ENCODE peak calls at places on chromosomes 12 and 14, in four cellular contexts. One of them, this sample, is unnamed.

GRCh38 chr14:22973217-22974032 is 8.9 kb downstream of the AJUBA start:
- DNase-seq in uterus: no peak
- DNase-seq in adrenal gland: no peak
- DNase-seq in transverse colon: peak; percentile 55
- DNase-seq in this sample: peak; percentile 45

GRCh38 chr14:26839481-26839880 is 241.6 kb upstream of the NOVA1 start:
- DNase-seq in transverse colon: no peak
- DNase-seq in uterus: no peak
- DNase-seq in adrenal gland: no peak
- DNase-seq in this sample: no peak

GRCh38 chr12:49750027-49750977 is 8.9 kb downstream of the TMBIM6 start:
- DNase-seq in uterus: no peak
- DNase-seq in adrenal gland: peak; percentile 58
- DNase-seq in transverse colon: no peak
- DNase-seq in this sample: peak; percentile 4

GRCh38 chr14:55122441-55122986 is 6.5 kb upstream of the LGALS3 start:
- DNase-seq in uterus: peak; percentile 51
- DNase-seq in transverse colon: peak; percentile 91
- DNase-seq in adrenal gland: peak; percentile 71
- DNase-seq in this sample: no peak

GRCh38 chr12:121718653-121719239 is 6.2 kb downstream of the TMEM120B start:
- DNase-seq in transverse colon: no peak
- DNase-seq in adrenal gland: no peak
- DNase-seq in uterus: no peak
- DNase-seq in this sample: no peak

GRCh38 chr14:43313719-43314118 is 1193.4 kb downstream of the FSCB start:
- DNase-seq in uterus: no peak
- DNase-seq in transverse colon: no peak
- DNase-seq in adrenal gland: no peak
- DNase-seq in this sample: no peak

GRCh38 chr12:57896437-57897201 is 44.7 kb upstream of the ATP23 start:
- DNase-seq in uterus: peak; percentile 84
- DNase-seq in adrenal gland: peak; percentile 70
- DNase-seq in transverse colon: peak; percentile 79
- DNase-seq in this sample: peak; percentile 80

GRCh38 chr12:114447274-114447716 is 41.4 kb upstream of the TBX5 start:
- DNase-seq in transverse colon: no peak
- DNase-seq in uterus: no peak
- DNase-seq in adrenal gland: no peak
- DNase-seq in this sample: no peak

GRCh38 chr12:15526033-15526432 is 203.7 kb downstream of the PTPRO start:
- DNase-seq in uterus: no peak
- DNase-seq in adrenal gland: no peak
- DNase-seq in transverse colon: no peak
- DNase-seq in this sample: no peak

GRCh38 chr12:83823386-83824045 is 1089.1 kb downstream of the SLC6A15 start:
- DNase-seq in transverse colon: peak; percentile 21
- DNase-seq in adrenal gland: no peak
- DNase-seq in uterus: no peak
- DNase-seq in this sample: no peak

GRCh38 chr14:60721331-60722162 is 2.6 kb downstream of the SIX4 start:
- DNase-seq in adrenal gland: peak; percentile 55
- DNase-seq in transverse colon: peak; percentile 18
- DNase-seq in uterus: peak; percentile 42
- DNase-seq in this sample: no peak

GRCh38 chr12:46439793-46440511 is 67.4 kb upstream of the SLC38A2 start:
- DNase-seq in transverse colon: no peak
- DNase-seq in uterus: no peak
- DNase-seq in adrenal gland: no peak
- DNase-seq in this sample: no peak

GRCh38 chr14:71553779-71554178 is 378.4 kb upstream of the RGS6 start:
- DNase-seq in transverse colon: no peak
- DNase-seq in adrenal gland: no peak
- DNase-seq in uterus: no peak
- DNase-seq in this sample: no peak

GRCh38 chr12:9372202-9372601 is 164.0 kb upstream of the PZP start:
- DNase-seq in transverse colon: no peak
- DNase-seq in uterus: no peak
- DNase-seq in adrenal gland: no peak
- DNase-seq in this sample: no peak
- TF ChIP-seq CTCF in transverse colon: peak; percentile 33
- TF ChIP-seq CTCF in uterus: no peak
- TF ChIP-seq CTCF in adrenal gland: no peak
- TF ChIP-seq CTCF in this sample: no peak

DNA sequence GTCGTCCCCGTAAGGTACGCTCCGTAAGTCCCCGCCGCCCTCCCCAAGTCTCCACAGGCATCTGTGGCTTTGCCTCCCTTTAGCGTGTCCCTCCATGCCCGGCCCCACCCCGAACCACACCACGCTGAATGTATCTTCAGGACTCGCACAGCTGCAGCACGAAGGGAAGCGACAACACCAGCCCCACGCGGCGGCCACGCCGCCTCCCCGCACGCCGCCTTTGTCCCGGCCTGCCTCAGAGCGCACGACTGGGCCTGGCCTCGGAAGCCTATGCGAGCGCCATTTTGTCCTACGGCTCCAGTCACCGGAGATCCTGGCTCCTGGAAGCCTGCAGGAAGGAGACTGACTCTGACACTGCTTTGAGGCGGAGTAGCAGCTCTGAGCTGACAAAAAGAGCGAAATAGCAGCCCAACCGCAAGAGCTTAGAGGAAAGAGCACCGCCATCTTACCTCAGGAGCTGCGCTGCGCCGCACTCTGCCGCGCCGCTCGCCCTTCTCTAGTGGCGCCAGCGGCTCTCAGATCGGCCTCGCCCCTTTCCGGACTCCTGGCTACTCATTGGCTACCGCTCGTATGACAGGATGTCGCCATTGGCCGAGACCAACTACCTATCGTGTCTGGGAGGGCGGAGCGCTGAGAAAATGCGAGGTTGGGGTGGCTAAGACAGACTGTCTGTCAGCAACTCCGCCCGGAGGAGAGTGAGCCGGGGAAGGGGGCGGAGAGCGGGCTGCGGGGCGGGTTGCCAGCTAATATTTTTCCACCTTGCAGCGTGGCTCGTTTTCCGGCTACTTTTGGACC is at the start of gene KANSL2:
- DNase-seq in adrenal gland: peak; percentile 99
- DNase-seq in uterus: peak; percentile 97
- DNase-seq in transverse colon: peak; percentile 98
- DNase-seq in this sample: peak; percentile 99
- TF ChIP-seq POLR2A in adrenal gland: peak; percentile 100
- TF ChIP-seq POLR2A in uterus: peak; percentile 95
- TF ChIP-seq POLR2A in transverse colon: peak; percentile 99
- TF ChIP-seq POLR2A in this sample: no peak

GRCh38 chr12:53624956-53625355 is 1.2 kb downstream of the ATF7 start:
- DNase-seq in transverse colon: no peak
- DNase-seq in adrenal gland: no peak
- DNase-seq in uterus: no peak
- DNase-seq in this sample: peak; percentile 56
- H3K4me3 ChIP-seq in transverse colon: peak overlapping the region; percentile 67
- H3K4me3 ChIP-seq in adrenal gland: peak overlapping the region; percentile 70
- H3K4me3 ChIP-seq in uterus: peak overlapping the region; percentile 62
- H3K4me3 ChIP-seq in this sample: peak overlapping the region; percentile 56

GRCh38 chr14:63438065-63438757 is 105.0 kb downstream of the PPP2R5E start:
- DNase-seq in transverse colon: peak; percentile 58
- DNase-seq in uterus: peak; percentile 73
- DNase-seq in adrenal gland: peak; percentile 88
- DNase-seq in this sample: peak; percentile 58
- TF ChIP-seq CTCF in transverse colon: peak; percentile 43
- TF ChIP-seq CTCF in uterus: no peak
- TF ChIP-seq CTCF in adrenal gland: peak; percentile 23
- TF ChIP-seq CTCF in this sample: no peak